ENCODE peak calls at places on chromosomes 2 and 18, in four cellular contexts. X, I, C and B are unnamed samples. For H3K27me3, the result is how much of the 10 kb centered on the place peaks cover.

GRCh38 chr2:175140332-175140731 is 27.7 kb downstream of the ATF2 start:
- DNase-seq in I (no peak), C (no peak), X (no peak), B (no peak)

GRCh38 chr18:10051877-10052631 is 138.2 kb downstream of the VAPA start:
- DNase-seq in X (peak), I (no peak), C (no peak), B (peak)

GRCh38 chr2:179022685-179023084 is 27.3 kb downstream of the CCDC141 start:
- DNase-seq in X (no peak), I (no peak), C (no peak), B (no peak)

GRCh38 chr2:234279646-234280045 is 217.2 kb downstream of the ARL4C start:
- DNase-seq in C (no peak), I (no peak), X (no peak), B (no peak)

GRCh38 chr18:22559414-22560282 is 141.9 kb upstream of the CTAGE1 start:
- DNase-seq in X (peak), C (peak), I (peak), B (peak)

GRCh38 chr2:189610700-189611099 is 30.1 kb upstream of the SLC40A1 start:
- DNase-seq in I (peak), X (no peak), C (peak), B (no peak)

GRCh38 chr18:79424880-79425572 is 29.3 kb downstream of the NFATC1 start:
- DNase-seq in C (no peak), X (no peak), I (no peak), B (no peak)

GRCh38 chr2:30336978-30337841 is 105.9 kb downstream of the LBH start:
- DNase-seq in C (no peak), I (no peak), X (no peak), B (no peak)

GRCh38 chr18:36493349-36494281 is 196.1 kb downstream of the FHOD3 start:
- DNase-seq in I (no peak), C (no peak), X (no peak), B (no peak)

GRCh38 chr2:201810592-201810991 is 4.3 kb downstream of the CDK15 start:
- DNase-seq in I (no peak), C (no peak), X (no peak), B (no peak)

GRCh38 chr18:54388203-54389142 is 30.8 kb downstream of the C18orf54 start:
- DNase-seq in X (no peak), C (peak), I (peak), B (peak)

GRCh38 chr2:208939852-208940251 is 484.0 kb upstream of the MAP2 start:
- DNase-seq in C (no peak), X (no peak), I (peak), B (no peak)

GRCh38 chr18:25814841-25815458 is 275.5 kb downstream of the SS18 start:
- DNase-seq in I (no peak), C (no peak), X (no peak), B (no peak)

GRCh38 chr2:145036421-145036901 is 516.5 kb upstream of the ZEB2 start:
- DNase-seq in C (no peak), I (no peak), X (no peak), B (no peak)

GRCh38 chr2:117091026-117091425 is 723.5 kb upstream of the DDX18 start:
- DNase-seq in X (no peak), I (no peak), C (no peak), B (no peak)

GRCh38 chr2:117091438-117091837 is 723.1 kb upstream of the DDX18 start:
- DNase-seq in I (no peak), C (no peak), X (no peak), B (no peak)

GRCh38 chr2:117085256-117085655 is 729.2 kb upstream of the DDX18 start:
- DNase-seq in I (no peak), C (no peak), X (no peak), B (no peak)

GRCh38 chr2:117085719-117086118 is 728.8 kb upstream of the DDX18 start:
- DNase-seq in I (no peak), X (no peak), C (no peak), B (no peak)

DNA sequence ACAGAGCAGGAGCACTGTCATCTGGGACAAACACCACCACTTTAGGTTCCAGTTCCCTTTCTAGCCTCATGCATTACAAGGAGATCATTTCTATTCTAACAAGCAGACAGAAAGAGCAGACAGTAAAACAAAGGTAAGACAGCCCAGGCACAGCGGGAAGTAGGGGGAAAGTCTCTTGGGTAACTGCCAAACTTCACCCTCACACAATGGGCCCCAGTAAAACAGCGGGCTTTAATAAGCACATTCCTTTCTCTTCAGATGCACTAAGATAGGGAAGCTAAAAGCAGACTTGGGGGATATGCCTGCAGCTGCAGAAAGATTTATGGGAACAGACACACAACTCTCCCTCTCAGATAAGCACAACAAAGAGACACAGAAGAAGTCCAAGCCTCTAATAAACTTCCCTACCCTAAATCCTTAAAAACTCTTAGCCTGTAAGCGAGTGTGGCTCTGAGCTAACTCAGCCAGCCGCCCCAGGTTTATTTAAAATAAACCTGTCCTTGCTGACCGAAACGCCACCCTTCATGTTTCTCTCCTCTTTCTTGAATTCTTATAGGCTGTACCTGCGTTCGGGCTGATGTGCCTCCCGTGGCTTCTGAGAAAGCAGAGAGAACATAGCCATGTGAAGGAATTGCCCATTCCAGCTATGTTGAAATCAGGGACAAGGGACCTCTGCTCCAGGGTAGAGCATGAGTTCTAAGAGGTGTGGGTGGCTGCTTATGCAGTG is 726.8 kb upstream of the DDX18 start:
- DNase-seq in I (no peak), C (no peak), X (no peak), B (no peak)
- H3K4me3 ChIP-seq in I (no peak), C (no peak), X (no peak), B (no peak)

GRCh38 chr2:85536479-85536878 is 2.5 kb upstream of the MAT2A start:
- DNase-seq in C (peak), X (no peak), I (peak), B (peak)
- H3K27me3 ChIP-seq in C (under half), X (under half), I (under half), B (under half)

DNA sequence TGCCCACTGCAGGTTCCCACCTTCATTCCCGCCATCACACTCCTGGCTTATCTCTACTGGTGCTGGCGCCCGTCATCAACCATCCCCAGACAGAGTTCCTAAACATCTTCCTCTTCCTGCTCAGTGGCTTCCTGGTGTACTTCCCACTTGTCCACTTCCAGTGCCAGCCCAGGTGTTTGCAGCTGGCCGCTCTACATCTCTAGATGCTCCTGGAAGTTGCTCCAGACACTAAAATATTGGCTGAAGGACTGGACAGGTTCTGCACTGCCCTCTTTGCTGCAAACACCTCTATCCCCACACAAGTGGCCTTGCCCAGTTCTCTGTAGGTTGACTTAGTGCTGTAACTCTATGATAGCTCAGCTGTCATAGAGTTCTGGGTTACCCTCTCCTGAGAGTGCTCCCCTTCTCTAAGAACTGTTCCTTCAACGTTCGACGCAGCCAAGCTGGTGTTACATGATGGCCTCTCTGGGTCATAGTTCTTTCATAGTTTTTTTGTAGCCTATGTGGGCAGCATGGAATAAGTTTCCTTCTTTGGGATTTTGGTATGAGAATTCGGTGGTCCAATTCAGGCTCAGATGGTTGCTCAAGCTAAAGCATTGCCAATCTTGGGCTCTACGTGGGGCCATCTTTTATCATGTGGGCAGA is 45.8 kb upstream of the PUM2 start:
- DNase-seq in I (no peak), X (no peak), C (no peak), B (no peak)
- H3K4me3 ChIP-seq in I (no peak), X (no peak), C (no peak), B (no peak)

DNA sequence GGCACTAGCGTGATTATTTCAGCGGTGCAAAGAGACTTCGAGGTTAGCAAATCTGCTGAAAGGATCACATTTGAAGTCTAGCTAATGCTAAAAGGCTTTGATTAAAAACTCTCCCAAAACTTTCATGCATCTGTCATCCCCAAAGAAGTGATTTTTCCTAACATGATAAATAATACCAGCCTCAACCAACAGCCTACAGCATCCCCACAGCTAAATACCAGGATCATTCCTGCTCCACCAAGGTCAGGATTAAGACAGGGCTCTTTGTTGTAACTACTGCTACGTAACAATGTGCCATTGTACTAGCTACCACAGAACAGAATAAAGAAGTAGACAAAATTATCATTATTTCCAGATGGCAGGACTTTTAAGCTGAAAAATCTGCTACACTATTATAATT is 1.6 kb downstream of the OR6B3 start:
- DNase-seq in I (no peak), X (no peak), C (no peak), B (no peak)
- H3K27me3 ChIP-seq in I (under half), X (under half), C (half or more), B (half or more)

GRCh38 chr2:213017404-213017803 is 134.0 kb downstream of the IKZF2 start:
- DNase-seq in X (no peak), C (no peak), I (no peak), B (no peak)
- H3K4me3 ChIP-seq in X (no peak), C (no peak), I (no peak), B (no peak)

GRCh38 chr18:13221821-13222220 is 3.3 kb downstream of the LDLRAD4 start:
- DNase-seq in C (no peak), X (peak), I (no peak), B (peak)
- H3K27me3 ChIP-seq in C (half or more), X (under half), I (under half), B (under half)

GRCh38 chr2:172227719-172228118 is 125.0 kb upstream of the DLX2 start:
- DNase-seq in C (no peak), I (no peak), X (no peak), B (no peak)

GRCh38 chr2:172226244-172227061 is 123.8 kb upstream of the DLX2 start:
- DNase-seq in X (no peak), C (peak), I (peak), B (no peak)

GRCh38 chr2:172223601-172224054 is 120.9 kb upstream of the DLX2 start:
- DNase-seq in C (no peak), X (no peak), I (no peak), B (no peak)

GRCh38 chr2:172228177-172228785 is 125.6 kb upstream of the DLX2 start:
- DNase-seq in I (peak), C (no peak), X (no peak), B (no peak)

DNA sequence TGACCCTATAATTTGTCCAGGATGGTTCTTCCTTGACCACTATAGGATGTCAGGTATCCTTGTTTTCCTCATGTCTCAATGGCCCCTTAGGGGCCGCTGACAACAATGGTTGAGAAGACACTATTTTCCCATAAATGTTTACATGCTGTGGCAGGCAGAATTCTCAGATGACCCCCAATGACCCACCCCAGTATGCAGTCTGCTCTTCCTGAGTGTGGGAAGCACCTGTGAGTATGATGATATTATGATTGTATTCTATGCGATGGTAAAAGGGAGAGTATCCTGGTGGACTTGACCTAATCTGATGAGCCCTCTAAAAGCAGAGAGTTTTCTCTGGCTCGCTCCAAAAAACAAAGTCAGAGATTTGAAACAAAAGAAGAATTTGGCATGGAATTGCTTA is 123.1 kb upstream of the DLX2 start:
- DNase-seq in I (no peak), C (no peak), X (no peak), B (no peak)
- H3K4me3 ChIP-seq in I (no peak), C (no peak), X (no peak), B (no peak)

GRCh38 chr2:112141623-112142001 is 3.4 kb downstream of the FBLN7 start:
- DNase-seq in I (no peak), C (no peak), X (no peak), B (no peak)

GRCh38 chr2:112143150-112143549 is 5.0 kb downstream of the FBLN7 start:
- DNase-seq in X (no peak), C (no peak), I (no peak), B (no peak)

GRCh38 chr2:112142525-112143078 is 4.4 kb downstream of the FBLN7 start:
- DNase-seq in I (no peak), X (no peak), C (no peak), B (no peak)

GRCh38 chr2:112140413-112140802 is 2.2 kb downstream of the FBLN7 start:
- DNase-seq in C (no peak), I (no peak), X (no peak), B (no peak)

DNA sequence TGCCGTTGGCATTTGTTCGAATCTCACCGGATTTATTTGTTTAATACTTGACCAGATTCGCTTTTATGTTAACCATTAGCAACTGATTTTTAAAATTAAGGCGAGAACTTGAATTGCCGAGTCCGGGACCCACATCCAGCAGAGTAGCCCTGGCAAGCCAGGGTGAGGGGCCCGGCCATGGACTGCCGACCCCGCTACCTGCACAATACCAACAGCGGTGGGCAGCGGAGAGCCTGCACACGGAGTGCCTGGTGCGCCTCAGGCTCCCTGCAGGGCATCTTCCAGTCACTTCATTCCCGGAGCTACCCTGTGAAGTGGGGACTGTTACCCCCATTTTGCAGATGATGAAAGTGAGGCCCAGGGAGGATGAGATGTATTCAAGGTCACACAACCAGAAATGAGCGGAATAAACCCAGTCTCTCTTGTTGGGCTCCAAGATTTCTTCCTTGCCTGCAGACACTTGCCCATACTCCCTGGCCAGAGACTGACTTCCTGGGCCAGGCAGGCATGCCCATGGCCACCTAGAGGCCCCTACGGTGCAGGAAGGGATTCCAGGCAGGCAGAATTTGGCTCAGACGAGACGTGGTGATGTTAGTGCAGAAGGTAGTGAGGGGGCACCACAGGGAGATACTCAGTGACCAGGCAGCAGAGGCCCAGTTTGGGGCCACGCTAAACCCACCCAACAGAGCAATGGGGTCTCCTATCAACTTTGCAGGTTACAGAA is 2.9 kb downstream of the FBLN7 start:
- DNase-seq in X (no peak), I (no peak), C (no peak), B (no peak)
- H3K27me3 ChIP-seq in X (under half), I (under half), C (under half), B (under half)